ENCODE peak calls at places on chromosomes 12 and 14, in ten cellular contexts. G is amniotic epithelial cell; N is natural killer cell treated with Interleukin-12 subunit alpha and Interleukin-12 subunit beta and Interleukin-15 and Interleukin-18, amount 100 ng/mL, for 72 hours; Y is GDM1; H is activated B cell treated with CpG ODN at 0.5 μM for 24 hours; I is GM20000; D is stimulated activated CD8-positive, alpha-beta memory T cell treated with anti-CD3 and anti-CD28 coated beads, Interleukin-12 subunit alpha, Interleukin-12 subunit beta, amount 100 ng/mL, for 4 hours; M is HFF-Myc; R is SK-N-SH; C is effector memory CD4-positive, alpha-beta T cell. U is an unnamed sample.

GRCh38 chr14:70821916-70822705 is 12.8 kb upstream of the MAP3K9 start:
- DNase-seq in I (peak), Y (no peak), H (peak), R (peak), M (no peak), C (peak), N (peak), G (peak), D (peak), U (peak)

GRCh38 chr12:105406497-105406896 is 76.0 kb downstream of the C12orf75 start:
- DNase-seq in Y (no peak), R (no peak), I (no peak), C (no peak), D (no peak), N (no peak), M (no peak), G (no peak), H (no peak), U (no peak)

GRCh38 chr14:23763394-23763793 is 127.2 kb downstream of the DHRS2 start:
- DNase-seq in G (no peak), D (no peak), N (no peak), H (no peak), I (no peak), C (no peak), M (no peak), Y (no peak), R (no peak), U (no peak)

GRCh38 chr14:91890291-91890749 is 23.0 kb upstream of the TC2N start:
- DNase-seq in M (no peak), I (no peak), H (no peak), R (no peak), D (no peak), N (no peak), Y (no peak), C (no peak), G (peak), U (no peak)

GRCh38 chr12:75481013-75481705 is 604 bp downstream of the GLIPR1 start:
- DNase-seq in M (peak), N (no peak), Y (peak), C (no peak), D (no peak), R (no peak), H (no peak), G (peak), I (no peak), U (no peak)

GRCh38 chr12:92968201-92968813 is 39.2 kb upstream of the EEA1 start:
- DNase-seq in M (no peak), D (no peak), N (no peak), C (no peak), H (no peak), R (no peak), I (no peak), G (no peak), Y (no peak), U (no peak)

GRCh38 chr12:43011383-43011926 is 421.9 kb upstream of the PRICKLE1 start:
- DNase-seq in I (peak), N (no peak), H (no peak), G (no peak), Y (no peak), D (no peak), R (no peak), M (no peak), C (no peak), U (no peak)

GRCh38 chr14:58796636-58797429 is 159.1 kb downstream of the DACT1 start:
- DNase-seq in D (no peak), Y (no peak), H (no peak), M (no peak), I (peak), C (no peak), G (peak), N (no peak), R (no peak), U (no peak)

GRCh38 chr14:73503648-73504047 is 12.9 kb downstream of the RIOX1 start:
- DNase-seq in R (no peak), C (no peak), M (no peak), H (no peak), Y (no peak), I (no peak), N (no peak), G (peak), D (no peak), U (no peak)

GRCh38 chr14:101350021-101350420 is 211.3 kb upstream of the DIO3 start:
- DNase-seq in Y (no peak), G (no peak), D (no peak), N (no peak), M (no peak), H (no peak), C (no peak), R (no peak), I (no peak), U (no peak)

GRCh38 chr12:106304001-106304421 is 1.5 kb downstream of the TCP11L2 start:
- DNase-seq in M (no peak), C (no peak), N (no peak), Y (no peak), H (no peak), I (no peak), G (peak), D (no peak), R (no peak), U (no peak)

GRCh38 chr12:120909633-120910318 is 5.6 kb upstream of the SPPL3 start:
- DNase-seq in M (no peak), H (no peak), G (no peak), N (no peak), C (no peak), D (no peak), I (no peak), R (no peak), Y (no peak), U (no peak)

GRCh38 chr14:23356036-23356435 is 3.3 kb upstream of the SLC22A17 start:
- DNase-seq in H (no peak), N (peak), C (no peak), D (no peak), G (no peak), Y (no peak), M (no peak), I (no peak), R (no peak), U (no peak)

GRCh38 chr12:117447665-117448366 is 86.4 kb upstream of the NOS1 start:
- DNase-seq in M (no peak), I (no peak), N (no peak), H (no peak), R (no peak), Y (no peak), G (no peak), C (no peak), D (no peak), U (peak)

GRCh38 chr12:62744551-62744950 is 190.4 kb downstream of the PPM1H start:
- DNase-seq in C (no peak), Y (no peak), N (no peak), D (no peak), G (no peak), H (no peak), R (no peak), M (no peak), I (no peak), U (no peak)